ENCODE peak calls at places on chromosomes 4 and X, in seven cellular contexts. F is GM12865; E is ELF-1; T is hippocampal formation; V is stimulated activated CD4-positive, alpha-beta T cell treated with anti-CD3 and anti-CD28 coated beads, Interleukin-4, amount 100 ng/mL, for 48 hours; K is AG20443; Z is central memory CD4-positive, alpha-beta T cell. A is an unnamed sample.

GRCh38 chrX:1134156-1134555 is 78.3 kb downstream of the CRLF2 start:
- DNase-seq in F (no peak), E (no peak), T (no peak), V (no peak), K (no peak), Z (no peak), A (no peak)

GRCh38 chr4:139584784-139585183 is 28.8 kb upstream of the SETD7 start:
- DNase-seq in F (no peak), E (no peak), T (no peak), V (no peak), K (peak; percentile 39), Z (no peak), A (no peak)

GRCh38 chr4:6343950-6344408 is 74.3 kb downstream of the WFS1 start:
- DNase-seq in F (peak; percentile 36), E (peak; percentile 50), T (no peak), V (no peak), K (peak; percentile 71), Z (no peak), A (peak; percentile 55)

GRCh38 chr4:152523731-152524130 is 12.2 kb downstream of the FBXW7 start:
- DNase-seq in F (no peak), E (no peak), T (no peak), V (no peak), K (no peak), Z (no peak), A (no peak)

GRCh38 chr4:148686449-148686848 is 244.2 kb upstream of the NR3C2 start:
- DNase-seq in F (no peak), E (no peak), T (no peak), V (no peak), K (no peak), Z (no peak), A (no peak)

GRCh38 chr4:72446353-72447055 is 122.5 kb downstream of the ADAMTS3 start:
- DNase-seq in F (no peak), E (no peak), T (no peak), V (no peak), K (peak; percentile 17), Z (no peak), A (no peak)

GRCh38 chrX:41245641-41246040 is 88.3 kb upstream of the DDX3X start:
- DNase-seq in F (no peak), E (no peak), T (no peak), V (no peak), K (peak; percentile 33), Z (no peak), A (no peak)

GRCh38 chr4:65839288-65839919 is 169.1 kb upstream of the EPHA5 start:
- DNase-seq in F (no peak), E (no peak), T (no peak), V (no peak), K (no peak), Z (no peak), A (no peak)

GRCh38 chrX:48814722-48815121 is 11.6 kb upstream of the ERAS start:
- DNase-seq in F (no peak), E (no peak), T (no peak), V (no peak), K (no peak), Z (no peak), A (no peak)

GRCh38 chr4:1250921-1251772 is 2.2 kb upstream of the CTBP1 start:
- DNase-seq in F (no peak), E (no peak), T (no peak), V (no peak), K (no peak), Z (no peak), A (no peak)

GRCh38 chr4:88738714-88739366 is 41.2 kb upstream of the NAP1L5 start:
- DNase-seq in F (no peak), E (no peak), T (no peak), V (no peak), K (no peak), Z (no peak), A (no peak)

GRCh38 chrX:20477836-20478532 is 211.3 kb upstream of the RPS6KA3 start:
- DNase-seq in F (no peak), E (peak; percentile 5), T (no peak), V (no peak), K (no peak), Z (no peak), A (no peak)

GRCh38 chr4:2259541-2260267 is 2.2 kb downstream of the MXD4 start:
- DNase-seq in F (no peak), E (no peak), T (no peak), V (no peak), K (no peak), Z (no peak), A (no peak)

GRCh38 chr4:8554555-8555100 is 25.6 kb upstream of the GPR78 start:
- DNase-seq in F (no peak), E (no peak), T (no peak), V (no peak), K (no peak), Z (no peak), A (no peak)

GRCh38 chr4:86741841-86742240 is 107.3 kb downstream of the SLC10A6 start:
- DNase-seq in F (no peak), E (no peak), T (no peak), V (no peak), K (no peak), Z (no peak), A (no peak)

GRCh38 chrX:13761606-13762005 is 27.1 kb downstream of the OFD1 start:
- DNase-seq in F (peak; percentile 78), E (peak; percentile 44), T (no peak), V (no peak), K (no peak), Z (no peak), A (no peak)

GRCh38 chrX:134004038-134004437 is 18.6 kb upstream of the GPC3 start:
- DNase-seq in F (no peak), E (no peak), T (no peak), V (no peak), K (no peak), Z (no peak), A (peak; percentile 33)

GRCh38 chrX:2692221-2693122 is 1.4 kb downstream of the CD99 start:
- DNase-seq in F (no peak), E (peak; percentile 72), T (no peak), V (no peak), K (peak; percentile 48), Z (no peak), A (no peak)

GRCh38 chrX:134821370-134821769 is 163.1 kb upstream of the PLAC1 start:
- DNase-seq in F (no peak), E (peak; percentile 51), T (no peak), V (no peak), K (peak; percentile 47), Z (no peak), A (no peak)

GRCh38 chr4:25862411-25863346 is at the start of gene SEL1L3:
- DNase-seq in F (no peak), E (no peak), T (no peak), V (peak; percentile 54), K (peak; percentile 72), Z (peak; percentile 36), A (no peak)

GRCh38 chr4:121147923-121148443 is 16.1 kb downstream of the TNIP3 start:
- DNase-seq in F (no peak), E (no peak), T (no peak), V (no peak), K (peak; percentile 64), Z (no peak), A (no peak)

GRCh38 chrX:433771-434170 is 47.1 kb upstream of the PPP2R3B start:
- DNase-seq in F (no peak), E (no peak), T (no peak), V (no peak), K (no peak), Z (no peak), A (no peak)

GRCh38 chr4:133095591-133095990 is 53.5 kb upstream of the PCDH10 start:
- DNase-seq in F (no peak), E (no peak), T (no peak), V (no peak), K (no peak), Z (no peak), A (no peak)

GRCh38 chr4:151362404-151363164 is 37.2 kb upstream of the SH3D19 start:
- DNase-seq in F (peak; percentile 88), E (peak; percentile 87), T (peak; percentile 58), V (peak; percentile 73), K (peak; percentile 91), Z (peak; percentile 72), A (peak; percentile 32)

GRCh38 chrX:134520860-134521390 is 61.0 kb downstream of the HPRT1 start:
- DNase-seq in F (peak; percentile 62), E (peak; percentile 92), T (no peak), V (no peak), K (peak; percentile 40), Z (no peak), A (no peak)

GRCh38 chr4:73075832-73076231 is 6.3 kb upstream of the COX18 start:
- DNase-seq in F (no peak), E (no peak), T (no peak), V (no peak), K (no peak), Z (no peak), A (no peak)

GRCh38 chr4:80014531-80014930 is 58.5 kb downstream of the ANTXR2 start:
- DNase-seq in F (no peak), E (no peak), T (no peak), V (no peak), K (no peak), Z (no peak), A (no peak)

GRCh38 chrX:18983711-18984380 is at the start of gene PHKA2:
- DNase-seq in F (no peak), E (peak; percentile 53), T (no peak), V (peak; percentile 21), K (peak; percentile 73), Z (peak; percentile 8), A (no peak)

GRCh38 chrX:153032397-153033118 is 23.7 kb upstream of the PNMA3 start:
- DNase-seq in F (peak; percentile 76), E (peak; percentile 88), T (no peak), V (peak; percentile 58), K (peak; percentile 86), Z (peak; percentile 57), A (no peak)

GRCh38 chr4:7699040-7699439 is 240.6 kb downstream of the AFAP1 start:
- DNase-seq in F (no peak), E (no peak), T (no peak), V (no peak), K (peak; percentile 91), Z (no peak), A (no peak)

A was measured in keratinocyte.